ENCODE peak calls at places on chromosome 11, in six cellular contexts. C is glutamatergic neuron, K is endodermal cell, T is lower lobe of right lung, B is natural killer cell, D is NB4. Y is an unnamed sample.

GRCh38 chr11:106491751-106492150 is 414.3 kb downstream of the AASDHPPT start:
- DNase-seq in C (no peak), K (no peak), T (no peak), B (no peak), D (no peak), Y (no peak)

GRCh38 chr11:123033895-123034294 is 28.0 kb downstream of the HSPA8 start:
- DNase-seq in C (no peak), K (peak), T (no peak), B (no peak), D (no peak), Y (no peak)

GRCh38 chr11:7252683-7253213 is 1.0 kb downstream of the SYT9 start:
- DNase-seq in C (peak), K (no peak), T (peak), B (no peak), D (no peak), Y (no peak)

GRCh38 chr11:12505183-12505582 is 127.8 kb downstream of the PARVA start:
- DNase-seq in C (no peak), K (no peak), T (no peak), B (no peak), D (no peak), Y (no peak)

GRCh38 chr11:126534141-126534805 is 178.8 kb downstream of the ST3GAL4 start:
- DNase-seq in C (no peak), K (no peak), T (no peak), B (no peak), D (no peak), Y (no peak)

GRCh38 chr11:95692526-95693270 is 96.9 kb downstream of the FAM76B start:
- DNase-seq in C (no peak), K (no peak), T (no peak), B (no peak), D (no peak), Y (no peak)

GRCh38 chr11:123238297-123238696 is 43.2 kb upstream of the CLMP start:
- DNase-seq in C (no peak), K (no peak), T (no peak), B (no peak), D (peak), Y (no peak)

GRCh38 chr11:104219081-104219480 is 55.1 kb upstream of the PDGFD start:
- DNase-seq in C (no peak), K (no peak), T (no peak), B (no peak), D (no peak), Y (no peak)

GRCh38 chr11:69992943-69993694 is 85.0 kb upstream of the ANO1 start:
- DNase-seq in C (no peak), K (no peak), T (no peak), B (no peak), D (no peak), Y (no peak)

GRCh38 chr11:78830277-78830676 is 255.6 kb upstream of the NARS2 start:
- DNase-seq in C (peak), K (peak), T (no peak), B (no peak), D (no peak), Y (no peak)

GRCh38 chr11:119891392-119891791 is 162.4 kb upstream of the NECTIN1 start:
- DNase-seq in C (no peak), K (peak), T (no peak), B (no peak), D (no peak), Y (no peak)

GRCh38 chr11:93986716-93987115 is 34.4 kb upstream of the HEPHL1 start:
- DNase-seq in C (no peak), K (no peak), T (peak), B (no peak), D (no peak), Y (no peak)

GRCh38 chr11:44596541-44597276 is 31.2 kb downstream of the CD82 start:
- DNase-seq in C (no peak), K (peak), T (no peak), B (no peak), D (peak), Y (no peak)

GRCh38 chr11:98136357-98136756 is 884.4 kb upstream of the CNTN5 start:
- DNase-seq in C (no peak), K (no peak), T (no peak), B (no peak), D (peak), Y (no peak)

GRCh38 chr11:86478348-86478747 is 103.7 kb downstream of the CCDC81 start:
- DNase-seq in C (no peak), K (no peak), T (no peak), B (no peak), D (peak), Y (no peak)

GRCh38 chr11:114822038-114822437 is 143.7 kb downstream of the NXPE2 start:
- DNase-seq in C (no peak), K (peak), T (no peak), B (no peak), D (no peak), Y (no peak)

GRCh38 chr11:126035718-126036117 is 26.9 kb downstream of the CDON start:
- DNase-seq in C (no peak), K (no peak), T (no peak), B (no peak), D (no peak), Y (no peak)

GRCh38 chr11:46389450-46390330 is 1.9 kb downstream of the CHRM4 start:
- DNase-seq in C (peak), K (peak), T (peak), B (no peak), D (peak), Y (no peak)

GRCh38 chr11:10451399-10452116 is 3.5 kb upstream of the AMPD3 start:
- DNase-seq in C (no peak), K (no peak), T (no peak), B (no peak), D (peak), Y (no peak)

GRCh38 chr11:11988099-11988651 is 20.3 kb downstream of the DKK3 start:
- DNase-seq in C (no peak), K (peak), T (no peak), B (no peak), D (no peak), Y (no peak)

GRCh38 chr11:131064373-131064991 is 148.2 kb upstream of the SNX19 start:
- DNase-seq in C (peak), K (peak), T (no peak), B (no peak), D (peak), Y (no peak)

GRCh38 chr11:80315263-80315662 is 874.4 kb upstream of the TENM4 start:
- DNase-seq in C (no peak), K (no peak), T (no peak), B (no peak), D (no peak), Y (no peak)

GRCh38 chr11:55554169-55554568 is at the start of gene OR4C15:
- DNase-seq in C (no peak), K (no peak), T (no peak), B (no peak), D (no peak), Y (no peak)

GRCh38 chr11:9758676-9759518 is 95.0 kb downstream of the SWAP70 start:
- DNase-seq in C (peak), K (peak), T (peak), B (peak), D (peak), Y (peak)

GRCh38 chr11:35943761-35944502 is at the start of gene LDLRAD3:
- DNase-seq in C (peak), K (peak), T (peak), B (peak), D (peak), Y (peak)

GRCh38 chr11:33942954-33943353 is 51.1 kb upstream of the LMO2 start:
- DNase-seq in C (no peak), K (no peak), T (no peak), B (no peak), D (peak), Y (peak)

GRCh38 chr11:119757378-119757777 is 28.4 kb upstream of the NECTIN1 start:
- DNase-seq in C (no peak), K (no peak), T (no peak), B (no peak), D (no peak), Y (no peak)

GRCh38 chr11:33682446-33682845 is 18.2 kb downstream of the C11orf91 start:
- DNase-seq in C (no peak), K (peak), T (no peak), B (no peak), D (no peak), Y (no peak)

GRCh38 chr11:100855466-100856067 is 168.5 kb downstream of the ARHGAP42 start:
- DNase-seq in C (no peak), K (no peak), T (no peak), B (no peak), D (peak), Y (no peak)

DNA sequence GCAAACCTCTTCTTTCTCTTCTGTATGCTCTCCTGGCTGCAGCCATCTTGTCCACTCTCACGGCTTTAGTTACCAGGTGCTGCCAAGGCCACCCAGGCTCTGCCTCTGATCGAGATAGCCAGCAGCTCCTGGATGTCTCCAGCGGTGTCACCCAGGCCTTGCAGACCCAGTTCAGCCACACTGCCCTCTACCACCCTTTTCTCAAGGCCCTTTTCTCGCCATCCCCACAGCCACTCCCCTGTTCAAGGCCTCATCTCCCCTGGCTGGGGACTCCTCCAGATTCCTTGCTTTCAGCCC is 43.5 kb downstream of the GDPD5 start:
- DNase-seq in C (no peak), K (no peak), T (no peak), B (no peak), D (no peak), Y (no peak)
- TF ChIP-seq CTCF in C (no peak), K (no peak), T (no peak), B (no peak), D (no peak), Y (no peak)

DNA sequence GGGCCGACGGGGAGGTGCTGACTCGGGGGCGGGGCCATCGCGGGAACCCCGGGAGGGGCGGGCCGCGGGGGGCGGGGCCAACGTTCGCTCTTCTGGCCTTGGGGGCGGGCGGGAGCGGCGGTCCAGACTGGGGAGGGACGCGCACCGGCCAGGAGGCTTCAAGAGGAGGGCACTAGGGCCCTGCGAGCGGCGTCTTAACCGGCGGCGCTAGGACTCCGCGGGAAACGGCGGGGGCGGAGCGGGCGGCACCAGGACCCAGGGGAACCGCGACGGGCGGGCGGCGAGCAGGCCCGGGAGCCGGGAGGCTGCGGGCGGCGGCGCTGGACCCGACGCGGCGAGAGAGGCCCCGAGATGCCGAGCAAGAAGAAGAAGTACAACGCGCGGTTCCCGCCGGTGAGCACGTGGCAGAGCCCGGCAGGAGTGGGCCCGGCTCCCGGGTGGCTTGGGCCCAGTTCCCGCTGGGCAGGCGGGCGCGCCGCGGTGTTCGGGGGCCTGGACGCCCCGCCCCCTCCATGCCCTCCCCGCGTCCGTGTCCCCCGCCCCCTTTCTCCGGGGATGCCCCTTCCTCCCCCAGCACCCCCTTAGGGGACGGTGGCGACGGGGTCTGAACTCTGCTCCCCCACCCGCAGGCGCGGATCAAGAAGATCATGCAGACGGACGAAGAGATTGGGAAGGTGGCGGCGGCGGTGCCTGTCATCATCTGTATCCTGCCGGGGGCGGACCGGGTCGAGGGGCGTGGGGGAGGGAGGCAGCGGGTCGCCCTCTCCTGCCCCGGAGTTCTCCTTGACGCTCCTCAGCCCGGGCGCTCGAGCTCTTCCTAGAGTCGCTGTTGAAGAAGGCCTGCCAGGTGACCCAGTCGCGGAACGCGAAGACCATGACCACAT is at the start of gene DRAP1:
- DNase-seq in C (peak), K (peak), T (peak), B (peak), D (peak), Y (peak)
- TF ChIP-seq CTCF in C (no peak), K (peak), T (peak), B (no peak), D (no peak), Y (no peak)

GRCh38 chr11:128484172-128484571 is 103.2 kb downstream of the ETS1 start:
- DNase-seq in C (no peak), K (peak), T (no peak), B (no peak), D (no peak), Y (no peak)
- TF ChIP-seq CTCF in C (no peak), K (peak), T (no peak), B (no peak), D (no peak), Y (no peak)

GRCh38 chr11:111730871-111731591 is 35.2 kb downstream of the PPP2R1B start:
- DNase-seq in C (no peak), K (no peak), T (no peak), B (no peak), D (no peak), Y (no peak)
- TF ChIP-seq CTCF in C (no peak), K (no peak), T (no peak), B (no peak), D (no peak), Y (no peak)

GRCh38 chr11:60344146-60344545 is 17.1 kb downstream of the MS4A6E start:
- DNase-seq in C (no peak), K (no peak), T (no peak), B (no peak), D (no peak), Y (no peak)

GRCh38 chr11:60349990-60350389 is 22.9 kb downstream of the MS4A6E start:
- DNase-seq in C (no peak), K (no peak), T (no peak), B (no peak), D (peak), Y (no peak)

GRCh38 chr11:60345489-60345888 is 18.4 kb downstream of the MS4A6E start:
- DNase-seq in C (peak), K (peak), T (peak), B (no peak), D (peak), Y (no peak)

GRCh38 chr11:60347084-60347797 is 20.2 kb downstream of the MS4A6E start:
- DNase-seq in C (no peak), K (no peak), T (no peak), B (no peak), D (no peak), Y (no peak)

DNA sequence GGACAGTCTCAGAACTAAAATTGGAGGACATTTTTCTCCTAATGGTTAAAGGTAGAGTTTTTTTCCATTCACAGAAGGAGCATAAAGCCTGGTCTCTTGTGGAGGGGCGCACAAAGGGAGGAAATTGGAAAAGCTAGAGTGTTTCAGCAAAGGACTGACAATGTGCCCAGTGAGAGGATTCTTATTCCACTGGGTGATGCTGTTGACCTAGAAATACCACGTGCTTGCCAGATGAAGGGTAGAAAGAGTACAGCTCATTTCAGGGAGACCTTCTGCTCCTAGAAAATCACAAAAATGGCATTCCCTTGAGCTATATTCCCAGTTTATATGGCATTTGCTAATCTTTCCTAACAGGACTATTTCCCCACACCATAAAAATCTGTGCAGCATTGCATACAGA is 21.1 kb downstream of the MS4A6E start:
- DNase-seq in C (no peak), K (no peak), T (no peak), B (no peak), D (no peak), Y (no peak)
- TF ChIP-seq CTCF in C (no peak), K (peak), T (no peak), B (no peak), D (peak), Y (no peak)

GRCh38 chr11:116454020-116454645 is 318.7 kb downstream of the BUD13 start:
- DNase-seq in C (peak), K (peak), T (no peak), B (no peak), D (peak), Y (no peak)
- TF ChIP-seq CTCF in C (peak), K (peak), T (peak), B (no peak), D (peak), Y (no peak)

GRCh38 chr11:75142714-75143419 is 8.0 kb upstream of the SLCO2B1 start:
- DNase-seq in C (no peak), K (peak), T (peak), B (peak), D (peak), Y (peak)
- TF ChIP-seq CTCF in C (no peak), K (no peak), T (no peak), B (no peak), D (no peak), Y (no peak)

GRCh38 chr11:102886999-102887398 is 12.2 kb upstream of the MMP12 start:
- DNase-seq in C (no peak), K (no peak), T (no peak), B (no peak), D (no peak), Y (no peak)

GRCh38 chr11:102891736-102892135 is 17.0 kb upstream of the MMP12 start:
- DNase-seq in C (no peak), K (no peak), T (no peak), B (no peak), D (no peak), Y (no peak)
- TF ChIP-seq CTCF in C (no peak), K (no peak), T (no peak), B (no peak), D (no peak), Y (no peak)

Y was measured in CD14-positive monocyte.